ENCODE peak calls at places on chromosomes 16 and 17, in eight cellular contexts. D, C, R, G, L, B, Q and P are unnamed samples. For H3K36me3, the result is how much of the 10 kb centered on the place peaks cover.

GRCh38 chr16:50246299-50247122 is 19.8 kb upstream of the ADCY7 start:
- DNase-seq in B (no peak), Q (no peak), D (no peak), L (no peak), C (peak), R (peak), G (peak), P (no peak)

GRCh38 chr16:71426069-71426879 is 15.6 kb downstream of the TLE7 start:
- DNase-seq in C (peak), B (peak), Q (peak), L (peak), D (no peak), R (peak), G (peak), P (no peak)

GRCh38 chr16:67311607-67312449 is 14.7 kb downstream of the KCTD19 start:
- DNase-seq in B (peak), D (peak), C (no peak), Q (no peak), L (peak), R (no peak), G (no peak), P (peak)

GRCh38 chr17:55783684-55784245 is 32.9 kb downstream of the PCTP start:
- DNase-seq in C (no peak), R (no peak), Q (peak), L (peak), D (peak), G (no peak), B (no peak), P (no peak)

GRCh38 chr17:72299092-72299491 is 178.3 kb downstream of the SOX9 start:
- DNase-seq in D (no peak), R (no peak), L (no peak), Q (no peak), B (no peak), G (no peak), C (no peak), P (no peak)

GRCh38 chr17:80252871-80253270 is 7.8 kb upstream of the RNF213 start:
- DNase-seq in R (peak), D (peak), B (peak), Q (peak), G (peak), C (peak), L (no peak), P (no peak)

GRCh38 chr17:382644-383533 is 30.3 kb upstream of the RPH3AL start:
- DNase-seq in R (peak), Q (no peak), G (peak), L (peak), D (no peak), B (no peak), C (peak), P (no peak)

GRCh38 chr16:84603115-84603816 is 14.6 kb downstream of the COTL1 start:
- DNase-seq in G (no peak), C (no peak), D (peak), B (peak), R (no peak), L (peak), Q (peak), P (peak)

GRCh38 chr16:1533443-1533951 is at the start of gene TMEM204:
- DNase-seq in R (peak), C (no peak), D (peak), L (no peak), Q (peak), G (no peak), B (no peak), P (no peak)

DNA sequence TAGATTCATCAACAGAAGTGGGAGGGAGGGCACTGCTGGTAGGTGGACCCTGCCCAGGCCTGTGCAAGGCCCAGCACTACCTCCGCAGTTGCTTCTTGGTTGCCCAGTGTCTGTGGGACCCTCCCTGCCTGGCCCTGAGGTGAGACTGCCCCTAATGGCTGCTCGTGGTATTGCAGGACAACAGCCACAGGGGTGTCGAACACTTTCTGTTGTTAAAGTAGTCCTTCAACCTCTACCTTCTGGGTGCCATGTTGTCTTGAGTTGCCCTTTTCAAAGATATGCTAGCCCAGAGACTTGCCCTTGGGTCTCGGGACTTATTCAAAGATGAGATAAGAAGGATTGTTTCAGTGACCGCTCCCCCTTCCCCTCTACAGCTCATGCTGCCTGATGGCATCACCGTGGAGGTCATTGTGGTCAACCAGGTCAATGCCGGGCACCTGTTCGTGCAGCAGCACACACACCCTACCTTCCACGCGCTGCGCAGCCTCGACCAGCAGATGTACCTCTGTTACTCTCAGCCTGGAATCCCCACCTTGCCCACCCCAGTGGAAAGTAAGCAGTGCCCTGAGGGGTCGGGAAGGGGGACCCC is 29.1 kb downstream of the AKAP1 start:
- DNase-seq in B (no peak), L (peak), G (peak), D (peak), C (peak), R (peak), Q (no peak), P (no peak)
- H3K36me3 ChIP-seq in B (half or more), L (under half), G (under half), D (half or more), C (under half), R (under half), Q (half or more), P (half or more)

GRCh38 chr17:81607431-81607830 is 29.5 kb downstream of the NPLOC4 start:
- DNase-seq in D (no peak), L (no peak), R (no peak), G (no peak), Q (no peak), C (no peak), B (no peak), P (no peak)

GRCh38 chr17:81609541-81610353 is 27.2 kb downstream of the NPLOC4 start:
- DNase-seq in L (peak), G (no peak), B (no peak), D (no peak), C (no peak), Q (no peak), R (no peak), P (no peak)

GRCh38 chr17:81608605-81609004 is 28.3 kb downstream of the NPLOC4 start:
- DNase-seq in D (no peak), Q (no peak), R (no peak), G (no peak), C (no peak), L (no peak), B (no peak), P (no peak)

GRCh38 chr17:81603846-81604610 is 32.9 kb downstream of the NPLOC4 start:
- DNase-seq in Q (no peak), G (no peak), R (no peak), D (no peak), L (no peak), B (no peak), C (no peak), P (no peak)

GRCh38 chr17:81608082-81608481 is 28.8 kb downstream of the NPLOC4 start:
- DNase-seq in D (no peak), C (no peak), L (no peak), R (no peak), B (no peak), G (no peak), Q (no peak), P (no peak)
- H3K36me3 ChIP-seq in D (half or more), C (half or more), L (under half), R (under half), B (half or more), G (under half), Q (half or more), P (half or more)

GRCh38 chr16:3054965-3055733 is 8.8 kb downstream of the MMP25 start:
- DNase-seq in Q (no peak), L (no peak), R (no peak), B (no peak), D (no peak), C (no peak), G (no peak), P (no peak)
- H3K36me3 ChIP-seq in Q (under half), L (under half), R (under half), B (under half), D (under half), C (under half), G (under half), P (under half)

GRCh38 chr17:34989473-34989872 is 9.2 kb downstream of the LIG3 start:
- DNase-seq in G (no peak), L (no peak), B (no peak), D (no peak), R (no peak), C (no peak), Q (no peak), P (no peak)

GRCh38 chr17:34987232-34987631 is 6.9 kb downstream of the LIG3 start:
- DNase-seq in Q (no peak), L (no peak), G (no peak), B (no peak), D (no peak), C (no peak), R (no peak), P (no peak)

GRCh38 chr17:34991606-34992005 is 11.3 kb downstream of the LIG3 start:
- DNase-seq in D (no peak), B (no peak), C (no peak), Q (no peak), R (no peak), G (no peak), L (no peak), P (no peak)

GRCh38 chr17:34990921-34991365 is 10.6 kb downstream of the LIG3 start:
- DNase-seq in L (peak), D (no peak), Q (no peak), C (no peak), B (no peak), R (no peak), G (no peak), P (no peak)

GRCh38 chr17:34988644-34989043 is 8.3 kb downstream of the LIG3 start:
- DNase-seq in Q (no peak), B (no peak), G (no peak), D (no peak), R (no peak), L (no peak), C (no peak), P (no peak)
- H3K36me3 ChIP-seq in Q (half or more), B (under half), G (under half), D (half or more), R (half or more), L (under half), C (half or more), P (under half)

DNA sequence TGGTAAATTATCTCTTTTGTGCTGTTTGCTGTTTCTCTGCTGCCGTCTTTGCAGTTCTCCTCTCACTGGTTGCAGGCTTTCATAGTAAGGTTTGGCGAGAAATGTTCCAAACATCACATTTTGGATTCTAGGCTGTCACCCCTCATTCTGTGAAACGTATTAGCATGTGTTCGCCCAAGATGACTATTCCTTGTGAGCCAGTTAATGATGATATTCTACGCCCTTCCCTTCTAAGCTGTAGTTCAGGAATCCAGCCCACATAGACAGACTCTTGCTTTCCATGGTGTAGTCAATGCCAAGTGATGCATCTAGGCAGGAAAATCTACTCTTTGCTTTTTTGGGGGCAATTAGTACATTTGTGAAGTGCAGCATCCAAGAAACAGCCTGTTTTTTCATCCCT is 14.4 kb downstream of the UBFD1 start:
- DNase-seq in B (no peak), C (no peak), G (no peak), Q (no peak), D (no peak), R (no peak), L (no peak), P (no peak)
- H3K36me3 ChIP-seq in B (under half), C (half or more), G (under half), Q (half or more), D (half or more), R (under half), L (under half), P (half or more)